ENCODE peak calls at places on chromosomes 1 and 21, in eight cellular contexts. R is left colon; N is amniotic stem cell; M is KG1; E is AG04450; S is heart right ventricle; O is stimulated activated CD8-positive, alpha-beta memory T cell treated with anti-CD3 and anti-CD28 coated beads, Interleukin-4, amount 100 ng/mL, for 4 hours; K is nephron progenitor cell. L is an unnamed sample.

GRCh38 chr1:5720045-5720444 is 272.2 kb downstream of the NPHP4 start:
- DNase-seq in R (no peak), N (no peak), M (no peak), E (no peak), S (no peak), O (no peak), K (no peak), L (no peak)

GRCh38 chr1:165927169-165927568 is 99.8 kb downstream of the UCK2 start:
- DNase-seq in R (no peak), N (no peak), M (no peak), E (no peak), S (no peak), O (no peak), K (no peak), L (no peak)

GRCh38 chr21:38768385-38769071 is 37.2 kb upstream of the ETS2 start:
- DNase-seq in R (no peak), N (peak), M (no peak), E (peak), S (no peak), O (no peak), K (no peak), L (no peak)

GRCh38 chr1:64403331-64403730 is 66.6 kb upstream of the CACHD1 start:
- DNase-seq in R (no peak), N (no peak), M (no peak), E (no peak), S (no peak), O (no peak), K (no peak), L (no peak)

GRCh38 chr1:54309631-54310366 is 96.4 kb downstream of the SSBP3 start:
- DNase-seq in R (no peak), N (no peak), M (no peak), E (no peak), S (no peak), O (no peak), K (no peak), L (no peak)

GRCh38 chr1:226405411-226405988 is 2.4 kb downstream of the PARP1 start:
- DNase-seq in R (no peak), N (no peak), M (peak), E (no peak), S (no peak), O (no peak), K (no peak), L (peak)

GRCh38 chr1:17586172-17586963 is 46.9 kb downstream of the ARHGEF10L start:
- DNase-seq in R (no peak), N (peak), M (no peak), E (peak), S (no peak), O (no peak), K (no peak), L (no peak)

GRCh38 chr1:230109871-230110667 is 43.0 kb downstream of the GALNT2 start:
- DNase-seq in R (peak), N (no peak), M (no peak), E (no peak), S (no peak), O (peak), K (no peak), L (no peak)

GRCh38 chr1:11648732-11649158 is 5.5 kb downstream of the FBXO2 start:
- DNase-seq in R (peak), N (no peak), M (no peak), E (no peak), S (no peak), O (no peak), K (peak), L (no peak)

GRCh38 chr1:43554444-43554992 is 23.8 kb downstream of the PTPRF start:
- DNase-seq in R (no peak), N (no peak), M (peak), E (no peak), S (no peak), O (no peak), K (no peak), L (peak)

GRCh38 chr1:221663321-221663720 is 78.6 kb downstream of the DUSP10 start:
- DNase-seq in R (no peak), N (no peak), M (no peak), E (no peak), S (no peak), O (no peak), K (no peak), L (no peak)

GRCh38 chr1:206785366-206785765 is 13.1 kb upstream of the IL10 start:
- DNase-seq in R (no peak), N (no peak), M (no peak), E (no peak), S (no peak), O (no peak), K (no peak), L (no peak)

GRCh38 chr1:91877574-91878208 is 8.3 kb downstream of the TGFBR3 start:
- DNase-seq in R (no peak), N (no peak), M (no peak), E (no peak), S (no peak), O (no peak), K (no peak), L (no peak)

GRCh38 chr1:182248721-182249120 is 142.9 kb downstream of the GLUL start:
- DNase-seq in R (no peak), N (no peak), M (no peak), E (no peak), S (no peak), O (no peak), K (no peak), L (no peak)

GRCh38 chr1:18599096-18599495 is 31.6 kb upstream of the PAX7 start:
- DNase-seq in R (peak), N (no peak), M (no peak), E (no peak), S (no peak), O (no peak), K (peak), L (no peak)

GRCh38 chr1:205161071-205161470 is 39.3 kb upstream of the RBBP5 start:
- DNase-seq in R (no peak), N (no peak), M (no peak), E (no peak), S (no peak), O (no peak), K (no peak), L (no peak)

GRCh38 chr1:17207966-17208418 is 3.1 kb downstream of the PADI1 start:
- DNase-seq in R (no peak), N (peak), M (no peak), E (no peak), S (no peak), O (peak), K (no peak), L (no peak)

GRCh38 chr1:212186427-212187207 is 98.6 kb upstream of the PPP2R5A start:
- DNase-seq in R (peak), N (no peak), M (no peak), E (no peak), S (no peak), O (no peak), K (no peak), L (peak)

GRCh38 chr1:226670062-226670461 is 69.0 kb downstream of the ITPKB start:
- DNase-seq in R (no peak), N (no peak), M (no peak), E (no peak), S (no peak), O (no peak), K (no peak), L (no peak)

GRCh38 chr1:67648582-67649326 is 36.2 kb upstream of the GADD45A start:
- DNase-seq in R (no peak), N (no peak), M (no peak), E (no peak), S (no peak), O (no peak), K (no peak), L (peak)

GRCh38 chr1:226064168-226064815 is 1.8 kb downstream of the H3-3A start:
- DNase-seq in R (peak), N (no peak), M (peak), E (no peak), S (no peak), O (no peak), K (no peak), L (peak)

GRCh38 chr1:26237230-26237966 is 3.4 kb downstream of the CEP85 start:
- DNase-seq in R (no peak), N (no peak), M (no peak), E (no peak), S (no peak), O (no peak), K (no peak), L (peak)

GRCh38 chr1:145961109-145961424 is 3.2 kb upstream of the LIX1L start:
- DNase-seq in R (no peak), N (no peak), M (no peak), E (no peak), S (peak), O (no peak), K (peak), L (no peak)

GRCh38 chr21:26920055-26920454 is 46.8 kb downstream of the ADAMTS5 start:
- DNase-seq in R (no peak), N (no peak), M (no peak), E (no peak), S (no peak), O (no peak), K (no peak), L (no peak)

GRCh38 chr1:9180077-9180819 is 51.3 kb upstream of the GPR157 start:
- DNase-seq in R (no peak), N (no peak), M (no peak), E (no peak), S (no peak), O (no peak), K (no peak), L (no peak)

GRCh38 chr1:205604825-205605544 is 26.8 kb downstream of the ELK4 start:
- DNase-seq in R (no peak), N (no peak), M (peak), E (no peak), S (no peak), O (no peak), K (no peak), L (peak)

GRCh38 chr1:932776-933602 is 9.3 kb downstream of the SAMD11 start:
- DNase-seq in R (peak), N (no peak), M (no peak), E (no peak), S (no peak), O (no peak), K (no peak), L (no peak)

GRCh38 chr1:41465741-41466140 is 18.7 kb downstream of the EDN2 start:
- DNase-seq in R (no peak), N (no peak), M (no peak), E (no peak), S (no peak), O (no peak), K (no peak), L (no peak)

GRCh38 chr1:181445436-181445835 is 37.9 kb upstream of the CACNA1E start:
- DNase-seq in R (no peak), N (no peak), M (no peak), E (no peak), S (no peak), O (no peak), K (no peak), L (no peak)

GRCh38 chr21:45883090-45883489 is 98.5 kb upstream of the COL6A1 start:
- DNase-seq in R (no peak), N (no peak), M (no peak), E (no peak), S (no peak), O (no peak), K (no peak), L (no peak)

GRCh38 chr1:150087415-150087814 is 19.8 kb downstream of the VPS45 start:
- DNase-seq in R (no peak), N (no peak), M (no peak), E (no peak), S (no peak), O (no peak), K (no peak), L (no peak)